ENCODE peak calls at places on chromosomes 16 and 17, in eight cellular contexts. F, B, R, Q, G, L, H and C are unnamed samples.

GRCh38 chr17:80220709-80221215 is 535 bp downstream of the SLC26A11 start:
- DNase-seq in R (no peak), B (no peak), G (no peak), H (no peak), Q (no peak), L (no peak), F (no peak), C (no peak)

GRCh38 chr17:79834575-79835469 is 4.4 kb downstream of the CBX4 start:
- DNase-seq in B (no peak), Q (no peak), R (no peak), H (no peak), G (no peak), F (no peak), L (no peak), C (no peak)

GRCh38 chr16:68079616-68080344 is 5.4 kb upstream of the NFATC3 start:
- DNase-seq in B (peak), F (peak), L (peak), H (no peak), Q (no peak), R (no peak), G (no peak), C (no peak)

GRCh38 chr16:70156207-70156978 is 17.2 kb upstream of the CLEC18C start:
- DNase-seq in L (no peak), F (peak), H (no peak), R (no peak), Q (no peak), B (no peak), G (no peak), C (no peak)

GRCh38 chr16:54980821-54981220 is 50.2 kb downstream of the IRX5 start:
- DNase-seq in B (no peak), Q (no peak), G (no peak), R (no peak), H (no peak), L (no peak), F (no peak), C (no peak)

GRCh38 chr16:65388592-65388991 is 266.7 kb upstream of the CDH11 start:
- DNase-seq in R (peak), F (no peak), L (no peak), H (no peak), Q (peak), B (no peak), G (peak), C (no peak)

GRCh38 chr16:53056528-53056881 is 1.7 kb downstream of the CHD9 start:
- DNase-seq in R (peak), L (no peak), Q (no peak), F (peak), G (peak), H (no peak), B (no peak), C (no peak)

GRCh38 chr16:54430491-54431030 is 144.0 kb upstream of the IRX3 start:
- DNase-seq in R (no peak), H (peak), Q (peak), L (no peak), G (peak), F (no peak), B (no peak), C (peak)

GRCh38 chr17:67385122-67385988 is 8.3 kb downstream of the PITPNC1 start:
- DNase-seq in Q (no peak), F (no peak), B (no peak), H (no peak), R (no peak), L (no peak), G (no peak), C (no peak)

GRCh38 chr17:35609831-35610230 is 22.7 kb downstream of the AP2B1 start:
- DNase-seq in B (no peak), H (no peak), Q (no peak), F (no peak), L (no peak), G (no peak), R (no peak), C (no peak)

GRCh38 chr17:44757918-44758413 is 822 bp upstream of the ADAM11 start:
- DNase-seq in R (no peak), F (no peak), H (no peak), L (no peak), G (no peak), Q (no peak), B (no peak), C (no peak)

GRCh38 chr16:11780988-11781680 is 15.9 kb downstream of the ZC3H7A start:
- DNase-seq in F (no peak), G (no peak), L (no peak), H (no peak), B (no peak), R (no peak), Q (no peak), C (no peak)

GRCh38 chr17:80822700-80823410 is 168.8 kb upstream of the CHMP6 start:
- DNase-seq in B (peak), G (peak), F (peak), Q (no peak), R (no peak), L (no peak), H (peak), C (no peak)

GRCh38 chr16:76749780-76750375 is 441.1 kb upstream of the MON1B start:
- DNase-seq in L (no peak), R (no peak), G (no peak), F (no peak), Q (no peak), B (no peak), H (no peak), C (no peak)

GRCh38 chr17:9371019-9371418 is 204.6 kb downstream of the STX8 start:
- DNase-seq in L (no peak), Q (no peak), B (peak), G (peak), H (peak), R (peak), F (no peak), C (no peak)

GRCh38 chr17:18320301-18320700 is 5.2 kb downstream of the SMCR8 start:
- DNase-seq in Q (no peak), L (no peak), R (no peak), H (no peak), F (no peak), G (no peak), B (no peak), C (no peak)

GRCh38 chr16:28140788-28141618 is 70.8 kb downstream of the XPO6 start:
- DNase-seq in F (no peak), H (peak), Q (no peak), L (peak), G (no peak), R (no peak), B (peak), C (no peak)

GRCh38 chr17:12519956-12520594 is 145.6 kb upstream of the MYOCD start:
- DNase-seq in F (no peak), B (no peak), L (no peak), G (peak), H (no peak), R (no peak), Q (peak), C (no peak)

GRCh38 chr16:76577003-76577402 is 299.8 kb downstream of the CNTNAP4 start:
- DNase-seq in H (no peak), Q (no peak), B (no peak), L (no peak), G (no peak), F (no peak), R (no peak), C (no peak)

GRCh38 chr16:16917201-16917600 is 538.3 kb downstream of the NPIPA7 start:
- DNase-seq in H (no peak), L (no peak), B (no peak), Q (no peak), F (no peak), G (no peak), R (no peak), C (no peak)

GRCh38 chr16:47731252-47731651 is 270.1 kb downstream of the PHKB start:
- DNase-seq in F (no peak), R (peak), G (peak), H (no peak), B (no peak), L (no peak), Q (peak), C (no peak)

GRCh38 chr17:52027620-52028019 is 130.9 kb downstream of the CA10 start:
- DNase-seq in R (peak), L (no peak), G (peak), H (no peak), Q (peak), B (no peak), F (no peak), C (no peak)

GRCh38 chr17:41812176-41813038 is at the start of gene FKBP10:
- DNase-seq in R (peak), G (peak), L (no peak), Q (no peak), B (peak), H (peak), F (peak), C (peak)

GRCh38 chr17:68509151-68510057 is 2.8 kb upstream of the PRKAR1A start:
- DNase-seq in F (no peak), Q (no peak), H (no peak), B (peak), G (no peak), R (no peak), L (peak), C (no peak)

DNA sequence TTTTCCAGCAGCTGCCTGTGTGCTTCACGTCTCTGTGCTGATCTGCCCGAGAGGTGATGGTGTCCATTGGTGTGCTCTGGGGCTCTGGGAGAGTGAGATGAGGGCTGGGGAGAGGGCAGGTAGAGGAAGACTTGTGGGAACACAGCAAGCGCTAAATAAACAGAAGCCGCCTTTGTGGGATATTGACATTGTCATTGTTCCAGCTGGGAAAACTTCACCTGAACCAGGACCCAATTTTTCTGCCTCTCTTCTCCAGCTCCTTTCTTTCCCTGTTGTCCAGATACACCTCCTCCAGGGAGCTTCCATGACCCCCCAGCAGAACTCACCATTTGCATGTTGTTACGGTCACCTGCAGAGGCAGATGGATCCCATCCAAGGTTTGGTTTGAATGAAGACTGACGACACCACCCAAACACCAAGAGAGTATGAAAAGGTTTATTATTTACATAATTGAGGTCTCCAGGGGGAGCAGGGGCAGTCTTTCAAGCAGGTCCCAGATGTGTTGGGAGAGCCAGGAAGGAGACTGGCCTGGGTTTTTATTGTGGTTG is 3.6 kb upstream of the ITGA3 start:
- DNase-seq in H (no peak), L (no peak), R (no peak), B (no peak), Q (no peak), G (no peak), F (no peak), C (no peak)
- H3K4me3 ChIP-seq in H (no peak), L (no peak), R (no peak), B (no peak), Q (no peak), G (no peak), F (no peak), C (no peak)

GRCh38 chr17:83180996-83181481 is 101.6 kb downstream of the METRNL start:
- DNase-seq in L (peak), H (no peak), F (no peak), Q (no peak), G (no peak), B (no peak), R (no peak), C (no peak)

GRCh38 chr17:83179811-83180210 is 100.4 kb downstream of the METRNL start:
- DNase-seq in L (peak), B (no peak), G (no peak), F (no peak), H (no peak), R (no peak), Q (no peak), C (no peak)

GRCh38 chr17:83181991-83182619 is 102.7 kb downstream of the METRNL start:
- DNase-seq in G (no peak), L (no peak), B (no peak), F (no peak), R (no peak), Q (no peak), H (no peak), C (no peak)

GRCh38 chr17:83179378-83179777 is 100.0 kb downstream of the METRNL start:
- DNase-seq in G (no peak), B (no peak), F (no peak), L (peak), R (no peak), H (no peak), Q (no peak), C (no peak)

GRCh38 chr17:83180264-83180995 is 101.0 kb downstream of the METRNL start:
- DNase-seq in G (no peak), Q (no peak), R (no peak), F (no peak), H (no peak), B (peak), L (peak), C (no peak)
- TF ChIP-seq CTCF in G (no peak), Q (no peak), R (no peak), F (no peak), H (no peak), B (no peak), L (no peak), C (no peak)

DNA sequence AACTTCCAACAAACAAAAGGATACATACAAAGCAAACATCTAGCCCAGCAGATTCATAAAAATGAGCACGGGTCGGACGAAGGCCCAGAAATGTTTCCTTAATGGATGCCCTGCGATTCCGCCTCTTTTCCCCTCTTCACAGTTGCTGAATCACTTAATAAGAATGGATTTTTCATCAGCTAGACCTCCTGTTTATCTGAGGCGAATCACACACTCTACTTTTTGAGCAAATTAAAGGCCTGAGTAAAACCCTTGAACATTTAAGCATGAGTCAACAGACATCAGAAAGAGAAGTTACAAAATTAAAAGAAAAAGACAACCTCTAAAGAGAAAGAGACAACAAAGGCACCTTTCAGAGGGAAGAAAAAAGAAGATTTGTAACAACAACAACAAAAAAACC is 44.7 kb downstream of the HS3ST3A1 start:
- DNase-seq in H (no peak), L (no peak), F (no peak), Q (peak), B (no peak), R (peak), G (peak), C (no peak)
- H3K4me3 ChIP-seq in H (no peak), L (no peak), F (no peak), Q (no peak), B (no peak), R (no peak), G (no peak), C (no peak)

DNA sequence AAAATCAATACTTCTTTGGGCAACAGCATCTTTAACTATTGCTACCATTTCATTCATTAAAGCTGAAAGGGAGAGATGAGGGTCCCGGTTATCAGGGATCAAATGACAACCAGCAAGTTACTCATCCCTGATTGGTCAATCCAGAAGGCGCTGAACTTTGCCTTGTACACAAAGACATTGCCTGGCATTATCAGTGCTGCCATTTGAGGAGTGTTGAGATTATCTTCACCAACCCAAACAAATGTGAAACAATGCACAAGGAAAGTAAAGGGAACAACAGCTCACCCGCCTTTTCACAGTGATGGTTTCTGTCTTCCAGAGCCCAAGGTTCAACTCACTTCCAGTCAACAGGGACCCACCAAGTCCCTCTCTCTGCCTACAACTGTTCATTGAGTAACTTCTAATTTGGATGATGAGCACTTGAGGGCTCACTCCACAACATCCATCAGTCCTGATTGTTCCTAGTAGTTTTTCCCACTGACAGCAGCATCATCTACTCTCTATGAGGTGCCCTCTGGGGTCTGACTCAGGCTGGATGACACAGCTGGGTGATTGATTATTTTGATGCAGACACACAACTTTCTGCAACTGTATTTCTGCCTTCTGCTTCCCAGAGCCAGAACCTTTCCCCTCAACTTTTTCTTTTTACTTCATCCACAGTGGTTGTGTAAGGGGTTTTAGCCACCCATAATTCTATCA is 32.0 kb downstream of the LYRM9 start:
- DNase-seq in H (no peak), R (no peak), G (no peak), Q (no peak), B (no peak), L (no peak), F (no peak), C (no peak)
- TF ChIP-seq CTCF in H (no peak), R (no peak), G (no peak), Q (no peak), B (no peak), L (no peak), F (no peak), C (no peak)

DNA sequence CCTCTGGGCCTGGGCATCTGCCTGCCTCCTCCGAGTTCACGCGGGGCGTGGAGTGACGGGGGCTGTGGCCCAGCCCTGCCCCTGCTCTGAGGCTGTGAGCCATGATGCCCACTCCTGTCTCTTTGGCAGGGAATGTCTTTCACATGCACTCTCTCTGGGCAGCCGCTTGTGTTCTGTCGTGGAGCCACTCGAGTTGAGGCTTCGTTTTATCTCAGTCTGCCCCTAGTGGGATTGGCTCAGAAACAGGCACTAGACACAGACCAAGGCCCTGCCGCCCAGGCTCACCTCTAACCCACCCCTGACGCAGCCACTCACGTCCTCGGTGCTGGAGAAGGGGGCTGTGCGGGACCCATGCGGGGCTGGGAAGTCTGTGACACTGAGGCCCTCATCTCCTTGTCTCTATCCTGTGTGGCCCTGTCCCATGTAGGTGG is 67.5 kb upstream of the KCTD5 start:
- DNase-seq in L (no peak), B (no peak), Q (no peak), F (no peak), H (no peak), G (no peak), R (no peak), C (no peak)
- H3K4me3 ChIP-seq in L (no peak), B (no peak), Q (no peak), F (no peak), H (no peak), G (no peak), R (no peak), C (no peak)